ENCODE peak calls at places on chromosomes 11 and 22, in eight cellular contexts. One of them, this sample, is unnamed.

GRCh38 chr11:66727883-66728759 is 895 bp downstream of the SPTBN2 start:
- DNase-seq in choroid plexus epithelial cell: no peak
- DNase-seq in fibroblast of pulmonary artery: no peak
- DNase-seq in right cardiac atrium: no peak
- DNase-seq in heart right ventricle: no peak
- DNase-seq in brain microvascular endothelial cell: no peak
- DNase-seq in foreskin fibroblast: no peak
- DNase-seq in lower lobe of right lung: no peak
- DNase-seq in this sample: no peak

GRCh38 chr11:8033312-8033715 is 46.2 kb downstream of the EIF3F start:
- DNase-seq in heart right ventricle: peak; percentile 78
- DNase-seq in choroid plexus epithelial cell: peak; percentile 92
- DNase-seq in lower lobe of right lung: peak; percentile 75
- DNase-seq in fibroblast of pulmonary artery: peak; percentile 85
- DNase-seq in right cardiac atrium: peak; percentile 87
- DNase-seq in brain microvascular endothelial cell: peak; percentile 69
- DNase-seq in foreskin fibroblast: peak; percentile 91
- DNase-seq in this sample: peak; percentile 63

GRCh38 chr11:124311677-124312076 is 2.1 kb downstream of the OR8D1 start:
- DNase-seq in brain microvascular endothelial cell: no peak
- DNase-seq in fibroblast of pulmonary artery: no peak
- DNase-seq in foreskin fibroblast: no peak
- DNase-seq in choroid plexus epithelial cell: no peak
- DNase-seq in heart right ventricle: no peak
- DNase-seq in lower lobe of right lung: no peak
- DNase-seq in right cardiac atrium: no peak
- DNase-seq in this sample: no peak

GRCh38 chr22:23705358-23705757 is 14.5 kb downstream of the RGL4 start:
- DNase-seq in heart right ventricle: no peak
- DNase-seq in foreskin fibroblast: no peak
- DNase-seq in brain microvascular endothelial cell: no peak
- DNase-seq in right cardiac atrium: no peak
- DNase-seq in fibroblast of pulmonary artery: no peak
- DNase-seq in lower lobe of right lung: no peak
- DNase-seq in choroid plexus epithelial cell: no peak
- DNase-seq in this sample: no peak

GRCh38 chr11:562046-562645 is 1.4 kb downstream of the RASSF7 start:
- DNase-seq in right cardiac atrium: peak; percentile 14
- DNase-seq in choroid plexus epithelial cell: no peak
- DNase-seq in lower lobe of right lung: no peak
- DNase-seq in brain microvascular endothelial cell: no peak
- DNase-seq in heart right ventricle: no peak
- DNase-seq in foreskin fibroblast: no peak
- DNase-seq in fibroblast of pulmonary artery: no peak
- DNase-seq in this sample: no peak

GRCh38 chr11:123601136-123601535 is 53.3 kb downstream of the SCN3B start:
- DNase-seq in lower lobe of right lung: no peak
- DNase-seq in right cardiac atrium: no peak
- DNase-seq in choroid plexus epithelial cell: peak; percentile 42
- DNase-seq in brain microvascular endothelial cell: peak; percentile 14
- DNase-seq in foreskin fibroblast: peak; percentile 73
- DNase-seq in heart right ventricle: no peak
- DNase-seq in fibroblast of pulmonary artery: peak; percentile 72
- DNase-seq in this sample: no peak

GRCh38 chr11:120858740-120859139 is 165.2 kb upstream of the TBCEL start:
- DNase-seq in choroid plexus epithelial cell: peak; percentile 15
- DNase-seq in right cardiac atrium: no peak
- DNase-seq in fibroblast of pulmonary artery: peak; percentile 37
- DNase-seq in brain microvascular endothelial cell: peak; percentile 28
- DNase-seq in foreskin fibroblast: peak; percentile 3
- DNase-seq in lower lobe of right lung: no peak
- DNase-seq in heart right ventricle: no peak
- DNase-seq in this sample: peak; percentile 48

GRCh38 chr11:6667733-6668374 is 12.2 kb upstream of the DCHS1 start:
- DNase-seq in fibroblast of pulmonary artery: peak; percentile 58
- DNase-seq in foreskin fibroblast: peak; percentile 52
- DNase-seq in right cardiac atrium: no peak
- DNase-seq in choroid plexus epithelial cell: peak; percentile 59
- DNase-seq in lower lobe of right lung: no peak
- DNase-seq in brain microvascular endothelial cell: peak; percentile 16
- DNase-seq in heart right ventricle: no peak
- DNase-seq in this sample: no peak

GRCh38 chr22:42621505-42622002 is 6.9 kb upstream of the POLDIP3 start:
- DNase-seq in heart right ventricle: peak; percentile 78
- DNase-seq in brain microvascular endothelial cell: peak; percentile 37
- DNase-seq in fibroblast of pulmonary artery: peak; percentile 65
- DNase-seq in lower lobe of right lung: peak; percentile 74
- DNase-seq in choroid plexus epithelial cell: peak; percentile 68
- DNase-seq in foreskin fibroblast: peak; percentile 92
- DNase-seq in right cardiac atrium: peak; percentile 77
- DNase-seq in this sample: peak; percentile 37

DNA sequence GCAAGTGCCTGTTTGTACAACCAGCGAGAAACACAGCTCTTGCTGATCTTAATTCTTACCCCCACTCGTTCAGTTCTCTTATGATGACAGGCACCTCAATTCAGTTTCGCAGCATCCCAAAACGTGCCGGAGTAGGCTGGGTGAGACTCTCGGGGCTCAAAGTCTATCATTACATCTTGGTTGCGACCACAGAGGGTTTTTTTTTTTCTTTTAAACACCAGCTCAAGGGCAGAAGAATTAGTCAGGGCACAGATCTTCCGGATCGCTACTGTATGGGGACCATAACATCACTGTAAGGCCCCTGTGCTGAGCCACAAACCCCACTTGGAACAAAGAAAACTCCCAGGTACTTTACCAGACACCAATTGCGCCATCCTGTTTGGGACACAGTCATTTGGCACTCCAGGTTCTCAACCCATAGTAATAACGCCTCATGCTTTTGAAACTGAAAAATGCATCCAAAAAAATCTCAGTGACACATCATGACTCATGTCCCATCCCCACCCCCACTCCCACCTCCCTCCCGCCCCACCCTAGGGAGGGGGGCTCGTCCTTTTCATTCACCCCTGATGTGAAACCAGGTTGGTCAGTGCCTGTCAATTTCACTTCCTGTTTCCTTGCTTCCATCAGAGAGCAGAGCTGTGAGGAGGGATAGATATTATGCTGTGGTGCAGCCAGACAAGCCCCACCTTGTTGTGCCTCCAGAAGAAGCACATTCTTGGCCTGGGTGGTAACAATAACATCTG is 41.0 kb upstream of the CD5 start:
- DNase-seq in choroid plexus epithelial cell: peak; percentile 9
- DNase-seq in lower lobe of right lung: no peak
- DNase-seq in fibroblast of pulmonary artery: peak; percentile 23
- DNase-seq in right cardiac atrium: no peak
- DNase-seq in foreskin fibroblast: peak; percentile 28
- DNase-seq in heart right ventricle: no peak
- DNase-seq in brain microvascular endothelial cell: peak; percentile 9
- DNase-seq in this sample: peak; percentile 20
- H3K4me3 ChIP-seq in choroid plexus epithelial cell: no peak overlapping the region
- H3K4me3 ChIP-seq in lower lobe of right lung: no peak overlapping the region
- H3K4me3 ChIP-seq in fibroblast of pulmonary artery: no peak overlapping the region
- H3K4me3 ChIP-seq in right cardiac atrium: no peak overlapping the region
- H3K4me3 ChIP-seq in foreskin fibroblast: no peak overlapping the region
- H3K4me3 ChIP-seq in heart right ventricle: no peak overlapping the region
- H3K4me3 ChIP-seq in brain microvascular endothelial cell: no peak overlapping the region
- H3K4me3 ChIP-seq in this sample: no peak overlapping the region

GRCh38 chr11:64759722-64760719 is at the start of gene PYGM:
- DNase-seq in right cardiac atrium: peak; percentile 88
- DNase-seq in heart right ventricle: peak; percentile 90
- DNase-seq in foreskin fibroblast: no peak
- DNase-seq in brain microvascular endothelial cell: peak; percentile 16
- DNase-seq in lower lobe of right lung: no peak
- DNase-seq in fibroblast of pulmonary artery: peak; percentile 60
- DNase-seq in choroid plexus epithelial cell: peak; percentile 89
- DNase-seq in this sample: no peak

GRCh38 chr11:64758330-64759079 is 1.3 kb downstream of the PYGM start:
- DNase-seq in fibroblast of pulmonary artery: no peak
- DNase-seq in brain microvascular endothelial cell: no peak
- DNase-seq in heart right ventricle: no peak
- DNase-seq in foreskin fibroblast: no peak
- DNase-seq in right cardiac atrium: no peak
- DNase-seq in lower lobe of right lung: peak; percentile 36
- DNase-seq in choroid plexus epithelial cell: no peak
- DNase-seq in this sample: no peak

GRCh38 chr11:64760759-64761417 is 1.1 kb upstream of the PYGM start:
- DNase-seq in heart right ventricle: no peak
- DNase-seq in choroid plexus epithelial cell: peak; percentile 47
- DNase-seq in lower lobe of right lung: no peak
- DNase-seq in brain microvascular endothelial cell: no peak
- DNase-seq in right cardiac atrium: no peak
- DNase-seq in foreskin fibroblast: no peak
- DNase-seq in fibroblast of pulmonary artery: no peak
- DNase-seq in this sample: no peak

GRCh38 chr11:64757549-64758329 is 2.0 kb downstream of the PYGM start:
- DNase-seq in right cardiac atrium: no peak
- DNase-seq in foreskin fibroblast: no peak
- DNase-seq in heart right ventricle: no peak
- DNase-seq in choroid plexus epithelial cell: no peak
- DNase-seq in brain microvascular endothelial cell: no peak
- DNase-seq in fibroblast of pulmonary artery: no peak
- DNase-seq in lower lobe of right lung: no peak
- DNase-seq in this sample: no peak

DNA sequence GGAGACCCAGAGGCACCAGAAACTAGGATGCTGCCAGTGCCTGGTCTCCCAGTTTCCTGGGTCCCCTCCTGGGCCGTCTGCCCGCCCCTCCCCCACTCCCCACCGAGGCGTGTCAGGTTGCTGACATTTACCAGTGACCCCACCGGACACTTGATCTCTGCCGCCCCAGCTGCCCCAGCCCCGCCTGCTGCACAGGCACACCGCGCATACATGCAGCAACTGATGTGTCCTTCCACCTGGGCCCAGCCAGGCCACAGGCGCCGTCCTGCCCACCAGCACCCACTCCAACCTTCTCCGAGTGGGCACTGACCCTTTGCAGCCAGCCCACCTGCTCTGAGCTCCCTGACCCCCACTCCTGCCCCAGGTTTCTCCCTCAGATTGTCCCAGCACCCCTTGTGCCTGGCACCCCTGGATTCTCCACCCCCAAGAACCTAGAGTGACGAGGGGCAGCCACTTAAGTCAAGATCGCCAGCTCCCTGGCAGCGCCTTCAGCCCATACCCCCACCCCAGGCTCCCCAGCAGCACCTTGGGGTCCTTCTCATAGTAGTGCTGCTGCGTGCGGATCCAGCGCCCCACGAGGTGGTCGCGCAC is 548 bp downstream of the PYGM start:
- DNase-seq in right cardiac atrium: no peak
- DNase-seq in fibroblast of pulmonary artery: no peak
- DNase-seq in foreskin fibroblast: no peak
- DNase-seq in choroid plexus epithelial cell: no peak
- DNase-seq in lower lobe of right lung: no peak
- DNase-seq in brain microvascular endothelial cell: no peak
- DNase-seq in heart right ventricle: no peak
- DNase-seq in this sample: no peak
- H3K4me3 ChIP-seq in right cardiac atrium: no peak overlapping the region
- H3K4me3 ChIP-seq in fibroblast of pulmonary artery: no peak overlapping the region
- H3K4me3 ChIP-seq in foreskin fibroblast: no peak overlapping the region
- H3K4me3 ChIP-seq in choroid plexus epithelial cell: peak overlapping the region; percentile 42
- H3K4me3 ChIP-seq in lower lobe of right lung: peak overlapping the region; percentile 21
- H3K4me3 ChIP-seq in brain microvascular endothelial cell: no peak overlapping the region
- H3K4me3 ChIP-seq in heart right ventricle: peak overlapping the region; percentile 51
- H3K4me3 ChIP-seq in this sample: no peak overlapping the region

GRCh38 chr11:70398834-70399680 is 728 bp downstream of the CTTN start:
- DNase-seq in foreskin fibroblast: no peak
- DNase-seq in right cardiac atrium: peak; percentile 35
- DNase-seq in brain microvascular endothelial cell: no peak
- DNase-seq in lower lobe of right lung: no peak
- DNase-seq in fibroblast of pulmonary artery: no peak
- DNase-seq in heart right ventricle: no peak
- DNase-seq in choroid plexus epithelial cell: no peak
- DNase-seq in this sample: no peak
- H3K4me3 ChIP-seq in foreskin fibroblast: peak overlapping the region; percentile 69
- H3K4me3 ChIP-seq in right cardiac atrium: peak overlapping the region; percentile 99
- H3K4me3 ChIP-seq in brain microvascular endothelial cell: peak overlapping the region; percentile 77
- H3K4me3 ChIP-seq in lower lobe of right lung: peak overlapping the region; percentile 88
- H3K4me3 ChIP-seq in fibroblast of pulmonary artery: peak overlapping the region; percentile 83
- H3K4me3 ChIP-seq in heart right ventricle: peak overlapping the region; percentile 89
- H3K4me3 ChIP-seq in choroid plexus epithelial cell: peak overlapping the region; percentile 83
- H3K4me3 ChIP-seq in this sample: peak overlapping the region; percentile 93

GRCh38 chr22:19292262-19293230 is 1.0 kb upstream of the CLTCL1 start:
- DNase-seq in foreskin fibroblast: peak; percentile 47
- DNase-seq in brain microvascular endothelial cell: no peak
- DNase-seq in lower lobe of right lung: peak; percentile 45
- DNase-seq in fibroblast of pulmonary artery: peak; percentile 20
- DNase-seq in choroid plexus epithelial cell: no peak
- DNase-seq in heart right ventricle: no peak
- DNase-seq in right cardiac atrium: no peak
- DNase-seq in this sample: no peak

GRCh38 chr22:19289475-19290161 is 1.9 kb downstream of the CLTCL1 start:
- DNase-seq in fibroblast of pulmonary artery: peak; percentile 57
- DNase-seq in heart right ventricle: no peak
- DNase-seq in right cardiac atrium: no peak
- DNase-seq in lower lobe of right lung: no peak
- DNase-seq in foreskin fibroblast: peak; percentile 23
- DNase-seq in brain microvascular endothelial cell: peak; percentile 94
- DNase-seq in choroid plexus epithelial cell: peak; percentile 90
- DNase-seq in this sample: peak; percentile 94

GRCh38 chr22:19291218-19291579 is 320 bp downstream of the CLTCL1 start:
- DNase-seq in brain microvascular endothelial cell: no peak
- DNase-seq in fibroblast of pulmonary artery: peak; percentile 21
- DNase-seq in foreskin fibroblast: peak; percentile 59
- DNase-seq in right cardiac atrium: peak; percentile 49
- DNase-seq in lower lobe of right lung: peak; percentile 65
- DNase-seq in heart right ventricle: peak; percentile 45
- DNase-seq in choroid plexus epithelial cell: no peak
- DNase-seq in this sample: no peak

GRCh38 chr22:19291580-19292261 is at the start of gene CLTCL1:
- DNase-seq in choroid plexus epithelial cell: peak; percentile 73
- DNase-seq in brain microvascular endothelial cell: peak; percentile 21
- DNase-seq in foreskin fibroblast: peak; percentile 82
- DNase-seq in lower lobe of right lung: peak; percentile 86
- DNase-seq in heart right ventricle: peak; percentile 89
- DNase-seq in fibroblast of pulmonary artery: peak; percentile 82
- DNase-seq in right cardiac atrium: peak; percentile 87
- DNase-seq in this sample: peak; percentile 49

DNA sequence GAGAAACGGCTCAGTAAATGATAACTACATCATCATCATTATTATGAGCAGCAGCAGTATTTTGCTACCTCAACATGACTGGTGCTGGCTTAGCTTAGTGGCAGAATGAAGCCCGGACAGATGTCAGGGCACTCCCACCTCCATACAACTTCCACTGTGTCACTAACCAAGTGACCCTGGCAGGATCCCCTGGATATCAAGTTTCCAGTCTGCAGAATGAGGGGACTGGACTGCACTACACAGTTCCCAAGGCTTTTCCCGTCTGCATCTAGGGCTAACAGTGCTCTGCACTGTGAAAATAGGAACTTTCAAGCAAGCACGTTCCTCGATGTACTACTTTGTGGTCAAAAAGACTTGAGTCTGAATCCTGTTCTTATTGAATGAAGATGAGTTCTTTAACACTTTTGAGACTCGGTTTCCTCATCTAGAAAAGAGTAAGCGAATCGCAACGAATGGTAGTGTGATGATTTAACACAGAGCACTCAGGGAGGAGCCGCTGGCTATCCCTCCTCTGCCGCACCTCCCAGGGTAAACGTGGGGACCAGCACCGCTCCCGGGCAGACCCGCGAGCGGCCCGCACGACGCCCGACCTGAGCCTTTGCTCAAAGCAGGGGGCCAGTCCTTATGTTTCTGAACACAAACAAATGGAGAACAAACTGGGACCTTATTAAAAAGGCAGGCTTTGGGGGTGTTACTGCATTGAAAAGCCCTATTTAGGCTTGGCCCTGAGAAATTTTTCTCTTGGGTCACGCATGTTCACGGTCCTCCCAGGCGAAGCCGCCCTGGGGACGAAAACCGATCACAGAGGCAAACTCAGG is 910 bp downstream of the CLTCL1 start:
- DNase-seq in heart right ventricle: peak; percentile 16
- DNase-seq in lower lobe of right lung: no peak
- DNase-seq in foreskin fibroblast: no peak
- DNase-seq in right cardiac atrium: peak; percentile 23
- DNase-seq in fibroblast of pulmonary artery: no peak
- DNase-seq in choroid plexus epithelial cell: no peak
- DNase-seq in brain microvascular endothelial cell: no peak
- DNase-seq in this sample: no peak
- H3K4me3 ChIP-seq in heart right ventricle: peak overlapping the region; percentile 96
- H3K4me3 ChIP-seq in lower lobe of right lung: peak overlapping the region; percentile 82
- H3K4me3 ChIP-seq in foreskin fibroblast: peak overlapping the region; percentile 73
- H3K4me3 ChIP-seq in right cardiac atrium: peak overlapping the region; percentile 95
- H3K4me3 ChIP-seq in fibroblast of pulmonary artery: peak overlapping the region; percentile 70
- H3K4me3 ChIP-seq in choroid plexus epithelial cell: peak overlapping the region; percentile 79
- H3K4me3 ChIP-seq in brain microvascular endothelial cell: peak overlapping the region; percentile 67
- H3K4me3 ChIP-seq in this sample: peak overlapping the region; percentile 65